ENCODE peak calls at places on chromosomes 5 and 9, in five cellular contexts. P is mucosa of gallbladder; J is DMS 273 treated with DMSO at 0.1 percent for 48 hours; H is stimulated activated CD4-positive, alpha-beta T cell treated with anti-CD3 and anti-CD28 coated beads, Interleukin-1b, Interleukin-23, amount 100 ng/mL, for 4 hours; X is A549. E is an unnamed sample.

GRCh38 chr5:21654-22233 is 70.2 kb upstream of the PLEKHG4B start:
- DNase-seq in P (no peak), J (no peak), H (no peak), X (peak), E (no peak)

GRCh38 chr5:160923431-160923830 is 71.4 kb upstream of the ATP10B start:
- DNase-seq in P (no peak), J (no peak), H (no peak), X (no peak), E (no peak)

GRCh38 chr9:113763429-113763828 is 112.7 kb upstream of the ZNF618 start:
- DNase-seq in P (no peak), J (no peak), H (no peak), X (no peak), E (no peak)

GRCh38 chr5:139193928-139194327 is 4.2 kb downstream of the SIL1 start:
- DNase-seq in P (no peak), J (no peak), H (no peak), X (peak), E (no peak)

GRCh38 chr5:174231961-174232487 is 186.5 kb downstream of the NSG2 start:
- DNase-seq in P (no peak), J (no peak), H (no peak), X (no peak), E (no peak)

GRCh38 chr5:163565931-163566608 is 60.7 kb downstream of the MAT2B start:
- DNase-seq in P (peak), J (no peak), H (no peak), X (peak), E (peak)

GRCh38 chr9:127680226-127680625 is 26.6 kb upstream of the CFAP157 start:
- DNase-seq in P (no peak), J (no peak), H (no peak), X (no peak), E (no peak)

GRCh38 chr9:15308511-15308910 is 1.5 kb upstream of the TTC39B start:
- DNase-seq in P (no peak), J (no peak), H (no peak), X (no peak), E (no peak)

GRCh38 chr5:147245381-147246055 is 10.7 kb downstream of the STK32A start:
- DNase-seq in P (no peak), J (no peak), H (no peak), X (no peak), E (no peak)

GRCh38 chr5:7873216-7873615 is 4.3 kb downstream of the MTRR start:
- DNase-seq in P (no peak), J (no peak), H (no peak), X (no peak), E (no peak)

GRCh38 chr9:110808599-110808980 is 140.0 kb downstream of the MUSK start:
- DNase-seq in P (no peak), J (no peak), H (no peak), X (no peak), E (no peak)

GRCh38 chr9:136685792-136686533 is 1.3 kb downstream of the AGPAT2 start:
- DNase-seq in P (no peak), J (no peak), H (no peak), X (no peak), E (peak)

GRCh38 chr5:173383711-173384110 is 55.5 kb upstream of the STC2 start:
- DNase-seq in P (no peak), J (no peak), H (no peak), X (no peak), E (no peak)

GRCh38 chr9:131046093-131046380 is 37.1 kb downstream of the LAMC3 start:
- DNase-seq in P (no peak), J (no peak), H (no peak), X (peak), E (no peak)

GRCh38 chr5:124007675-124008398 is 495.9 kb downstream of the CSNK1G3 start:
- DNase-seq in P (no peak), J (no peak), H (no peak), X (peak), E (no peak)

GRCh38 chr5:168057905-168058304 is 233.5 kb upstream of the WWC1 start:
- DNase-seq in P (no peak), J (no peak), H (no peak), X (peak), E (no peak)

GRCh38 chr9:109270971-109271900 is 49.6 kb downstream of the EPB41L4B start:
- DNase-seq in P (no peak), J (no peak), H (no peak), X (no peak), E (no peak)

GRCh38 chr9:76371901-76372300 is 22.3 kb downstream of the RFK start:
- DNase-seq in P (no peak), J (no peak), H (no peak), X (peak), E (no peak)

GRCh38 chr5:151509231-151509630 is 61.8 kb downstream of the SLC36A1 start:
- DNase-seq in P (no peak), J (no peak), H (no peak), X (no peak), E (no peak)

GRCh38 chr5:151148583-151148982 is 9.0 kb downstream of the ANXA6 start:
- DNase-seq in P (no peak), J (no peak), H (no peak), X (no peak), E (no peak)

GRCh38 chr5:73215891-73216610 is 43.1 kb downstream of the TMEM174 start:
- DNase-seq in P (peak), J (peak), H (peak), X (peak), E (peak)

GRCh38 chr5:174504266-174504726 is 220.1 kb upstream of the MSX2 start:
- DNase-seq in P (no peak), J (no peak), H (no peak), X (no peak), E (no peak)

GRCh38 chr5:165139730-165140129 is 1634.3 kb downstream of the MAT2B start:
- DNase-seq in P (no peak), J (no peak), H (no peak), X (no peak), E (no peak)

GRCh38 chr5:55108651-55109050 is 6.2 kb downstream of the GZMA start:
- DNase-seq in P (no peak), J (no peak), H (no peak), X (no peak), E (no peak)

GRCh38 chr9:91055845-91056244 is 254.2 kb downstream of the SYK start:
- DNase-seq in P (no peak), J (no peak), H (no peak), X (no peak), E (no peak)

GRCh38 chr5:120073722-120074121 is 390.4 kb upstream of the PRR16 start:
- DNase-seq in P (no peak), J (no peak), H (no peak), X (no peak), E (no peak)

GRCh38 chr5:163695817-163696216 is 190.4 kb downstream of the MAT2B start:
- DNase-seq in P (no peak), J (no peak), H (no peak), X (no peak), E (no peak)

GRCh38 chr5:1453613-1454012 is 8.4 kb upstream of the SLC6A3 start:
- DNase-seq in P (no peak), J (no peak), H (no peak), X (no peak), E (no peak)

GRCh38 chr9:125532412-125532811 is 174.6 kb downstream of the MAPKAP1 start:
- DNase-seq in P (no peak), J (no peak), H (no peak), X (no peak), E (no peak)

GRCh38 chr9:135221951-135222631 is 134.6 kb downstream of the OLFM1 start:
- DNase-seq in P (no peak), J (no peak), H (no peak), X (no peak), E (no peak)

GRCh38 chr5:178738513-178738912 is 8.1 kb upstream of the ZNF354A start:
- DNase-seq in P (no peak), J (no peak), H (no peak), X (no peak), E (no peak)